ENCODE peak calls at places on chromosomes 3 and 15, in five cellular contexts. One of them, this sample, is unnamed.

GRCh38 chr15:81945014-81945615 is 100.7 kb downstream of the MEX3B start:
- DNase-seq in GM12865: no peak
- DNase-seq in heart right ventricle: no peak
- DNase-seq in WTC11: no peak
- DNase-seq in B cell: no peak
- DNase-seq in this sample: no peak

GRCh38 chr3:59797533-59797932 is 747.7 kb upstream of the CFAP20DC start:
- DNase-seq in GM12865: no peak
- DNase-seq in heart right ventricle: no peak
- DNase-seq in WTC11: no peak
- DNase-seq in B cell: no peak
- DNase-seq in this sample: no peak

GRCh38 chr15:56496635-56497034 is 31.7 kb upstream of the MNS1 start:
- DNase-seq in GM12865: peak; percentile 80
- DNase-seq in heart right ventricle: no peak
- DNase-seq in WTC11: no peak
- DNase-seq in B cell: no peak
- DNase-seq in this sample: no peak

GRCh38 chr3:177905895-177906511 is 630.2 kb upstream of the KCNMB2 start:
- DNase-seq in GM12865: no peak
- DNase-seq in heart right ventricle: no peak
- DNase-seq in WTC11: no peak
- DNase-seq in B cell: no peak
- DNase-seq in this sample: no peak

GRCh38 chr15:88400591-88400990 is 66.6 kb downstream of the MRPL46 start:
- DNase-seq in GM12865: no peak
- DNase-seq in heart right ventricle: no peak
- DNase-seq in WTC11: no peak
- DNase-seq in B cell: no peak
- DNase-seq in this sample: no peak

GRCh38 chr3:45140392-45140791 is 5.8 kb downstream of the CDCP1 start:
- DNase-seq in GM12865: no peak
- DNase-seq in heart right ventricle: no peak
- DNase-seq in WTC11: no peak
- DNase-seq in B cell: no peak
- DNase-seq in this sample: peak; percentile 65

GRCh38 chr15:93043621-93044300 is 45.2 kb downstream of the RGMA start:
- DNase-seq in GM12865: no peak
- DNase-seq in heart right ventricle: no peak
- DNase-seq in WTC11: no peak
- DNase-seq in B cell: no peak
- DNase-seq in this sample: no peak

GRCh38 chr3:120425877-120426276 is 24.9 kb downstream of the FSTL1 start:
- DNase-seq in GM12865: no peak
- DNase-seq in heart right ventricle: no peak
- DNase-seq in WTC11: no peak
- DNase-seq in B cell: no peak
- DNase-seq in this sample: no peak

GRCh38 chr3:113721638-113722037 is 24.4 kb downstream of the NAA50 start:
- DNase-seq in GM12865: no peak
- DNase-seq in heart right ventricle: no peak
- DNase-seq in WTC11: no peak
- DNase-seq in B cell: no peak
- DNase-seq in this sample: no peak

DNA sequence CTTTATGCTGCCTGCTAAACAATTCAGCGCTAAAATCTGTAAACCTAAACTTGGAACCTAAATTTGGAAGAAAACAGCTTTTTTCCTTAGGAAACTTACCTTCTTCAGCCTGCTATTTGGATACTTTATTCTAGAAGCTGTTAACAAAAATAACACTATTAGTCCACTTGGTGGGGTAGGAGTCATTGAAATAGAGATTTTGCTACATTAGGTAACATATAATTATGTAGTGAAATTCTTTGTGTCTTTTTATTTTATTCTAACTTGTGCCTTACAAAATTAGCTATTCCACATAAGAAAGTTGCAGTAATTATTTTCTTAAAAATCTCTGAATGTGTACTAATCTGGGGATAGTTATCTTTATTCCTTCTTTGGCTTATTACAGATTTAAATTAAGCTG is 360.4 kb upstream of the ROBO2 start:
- DNase-seq in GM12865: no peak
- DNase-seq in heart right ventricle: no peak
- DNase-seq in WTC11: no peak
- DNase-seq in B cell: no peak
- DNase-seq in this sample: no peak
- TF ChIP-seq CTCF in GM12865: no peak
- TF ChIP-seq CTCF in heart right ventricle: no peak
- TF ChIP-seq CTCF in WTC11: no peak
- TF ChIP-seq CTCF in B cell: no peak
- TF ChIP-seq CTCF in this sample: no peak

DNA sequence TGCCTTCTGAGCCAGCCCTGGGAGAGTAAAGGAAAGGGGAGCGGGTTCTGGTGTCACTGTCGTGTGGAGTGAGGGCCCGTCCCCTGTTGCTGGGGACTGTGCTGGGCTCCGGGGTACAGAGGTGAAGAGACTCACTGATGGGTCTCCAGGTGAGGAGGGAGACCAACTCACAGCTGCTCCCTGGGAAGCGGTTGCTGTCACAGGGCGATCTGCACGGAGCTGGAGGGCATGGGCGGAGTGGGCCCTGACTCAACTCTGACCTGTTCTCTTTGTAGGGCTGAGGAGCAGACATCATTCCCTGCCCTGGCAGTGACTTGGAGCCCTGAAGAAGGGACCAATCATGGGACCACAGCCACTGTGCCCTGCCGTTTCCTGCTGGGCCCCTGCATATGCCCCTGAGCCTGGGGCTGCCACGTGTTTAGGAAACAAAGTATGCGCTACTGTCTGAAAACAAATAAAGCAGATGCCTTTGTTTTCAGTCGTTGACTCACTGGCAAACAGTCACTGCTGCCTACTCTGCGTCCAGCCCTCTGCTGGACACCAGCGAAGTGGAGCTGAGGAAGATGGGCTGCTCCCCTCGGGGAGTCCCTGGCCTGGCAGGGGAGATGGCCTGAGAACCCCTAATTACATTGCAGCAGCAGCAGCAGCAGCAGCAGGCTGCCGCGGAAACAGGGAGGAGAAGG is 22.9 kb upstream of the PLXNA1 start:
- DNase-seq in GM12865: no peak
- DNase-seq in heart right ventricle: no peak
- DNase-seq in WTC11: no peak
- DNase-seq in B cell: no peak
- DNase-seq in this sample: no peak
- TF ChIP-seq CTCF in GM12865: no peak
- TF ChIP-seq CTCF in heart right ventricle: no peak
- TF ChIP-seq CTCF in WTC11: no peak
- TF ChIP-seq CTCF in B cell: no peak
- TF ChIP-seq CTCF in this sample: no peak

GRCh38 chr15:54850101-54850500 is 346.6 kb downstream of the RSL24D1 start:
- DNase-seq in GM12865: no peak
- DNase-seq in heart right ventricle: no peak
- DNase-seq in WTC11: no peak
- DNase-seq in B cell: no peak
- DNase-seq in this sample: no peak

GRCh38 chr15:54859982-54860381 is 336.8 kb downstream of the RSL24D1 start:
- DNase-seq in GM12865: no peak
- DNase-seq in heart right ventricle: no peak
- DNase-seq in WTC11: no peak
- DNase-seq in B cell: no peak
- DNase-seq in this sample: no peak

DNA sequence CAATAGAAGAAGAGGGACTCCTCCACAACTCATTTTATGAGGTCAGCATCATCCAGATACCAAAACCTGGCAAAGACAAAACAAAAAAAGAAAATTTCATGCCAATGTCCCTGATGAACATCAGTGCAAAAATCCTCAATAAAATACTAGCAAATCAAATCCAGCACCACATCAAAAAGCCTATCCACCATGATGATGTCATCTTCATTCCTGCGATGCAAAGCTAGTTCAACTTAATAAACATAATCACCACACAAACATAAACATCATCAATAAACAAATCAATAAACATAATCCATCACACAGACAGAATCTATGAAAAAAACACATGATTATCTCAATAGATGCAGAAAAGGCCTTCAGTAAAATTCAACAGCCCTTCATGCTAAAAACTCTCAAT is 342.1 kb downstream of the RSL24D1 start:
- DNase-seq in GM12865: no peak
- DNase-seq in heart right ventricle: no peak
- DNase-seq in WTC11: no peak
- DNase-seq in B cell: no peak
- DNase-seq in this sample: no peak
- TF ChIP-seq CTCF in GM12865: no peak
- TF ChIP-seq CTCF in heart right ventricle: no peak
- TF ChIP-seq CTCF in WTC11: no peak
- TF ChIP-seq CTCF in B cell: no peak
- TF ChIP-seq CTCF in this sample: no peak

GRCh38 chr15:68823561-68823960 is 2.9 kb upstream of the ANP32A start:
- DNase-seq in GM12865: no peak
- DNase-seq in heart right ventricle: no peak
- DNase-seq in WTC11: no peak
- DNase-seq in B cell: no peak
- DNase-seq in this sample: no peak

GRCh38 chr15:68833734-68834334 is 13.1 kb upstream of the ANP32A start:
- DNase-seq in GM12865: peak; percentile 47
- DNase-seq in heart right ventricle: no peak
- DNase-seq in WTC11: no peak
- DNase-seq in B cell: no peak
- DNase-seq in this sample: no peak

GRCh38 chr15:68830141-68830540 is 9.4 kb upstream of the ANP32A start:
- DNase-seq in GM12865: peak; percentile 36
- DNase-seq in heart right ventricle: no peak
- DNase-seq in WTC11: no peak
- DNase-seq in B cell: no peak
- DNase-seq in this sample: no peak

GRCh38 chr15:68834356-68834755 is 13.7 kb upstream of the ANP32A start:
- DNase-seq in GM12865: no peak
- DNase-seq in heart right ventricle: no peak
- DNase-seq in WTC11: no peak
- DNase-seq in B cell: no peak
- DNase-seq in this sample: peak; percentile 62

DNA sequence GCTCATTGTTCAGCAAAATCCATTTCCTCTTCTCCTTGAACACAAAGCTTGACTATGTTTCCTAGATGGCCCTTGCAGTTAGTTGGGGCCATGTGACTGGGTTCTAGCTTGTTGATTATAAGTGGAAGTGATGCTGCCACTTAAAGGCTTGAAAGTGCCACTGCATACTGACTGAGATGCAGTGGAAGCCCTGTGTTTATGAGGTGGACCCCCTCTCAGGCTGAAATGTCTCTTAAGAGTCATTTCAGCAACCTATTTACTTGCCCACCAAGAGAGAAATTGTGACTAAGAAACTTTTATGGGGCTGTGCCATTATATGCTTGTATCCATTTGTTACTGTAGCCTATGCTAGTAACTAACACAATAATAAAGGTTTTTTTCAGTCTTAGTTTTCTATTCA is 8.4 kb upstream of the ANP32A start:
- DNase-seq in GM12865: peak; percentile 57
- DNase-seq in heart right ventricle: no peak
- DNase-seq in WTC11: no peak
- DNase-seq in B cell: no peak
- DNase-seq in this sample: no peak
- TF ChIP-seq CTCF in GM12865: peak; percentile 52
- TF ChIP-seq CTCF in heart right ventricle: peak; percentile 62
- TF ChIP-seq CTCF in WTC11: no peak
- TF ChIP-seq CTCF in B cell: peak; percentile 75
- TF ChIP-seq CTCF in this sample: peak; percentile 72

GRCh38 chr3:150742679-150743078 is 20.3 kb downstream of the SIAH2 start:
- DNase-seq in GM12865: no peak
- DNase-seq in heart right ventricle: no peak
- DNase-seq in WTC11: no peak
- DNase-seq in B cell: no peak
- DNase-seq in this sample: no peak
- TF ChIP-seq CTCF in GM12865: no peak
- TF ChIP-seq CTCF in heart right ventricle: no peak
- TF ChIP-seq CTCF in WTC11: no peak
- TF ChIP-seq CTCF in B cell: no peak
- TF ChIP-seq CTCF in this sample: no peak

DNA sequence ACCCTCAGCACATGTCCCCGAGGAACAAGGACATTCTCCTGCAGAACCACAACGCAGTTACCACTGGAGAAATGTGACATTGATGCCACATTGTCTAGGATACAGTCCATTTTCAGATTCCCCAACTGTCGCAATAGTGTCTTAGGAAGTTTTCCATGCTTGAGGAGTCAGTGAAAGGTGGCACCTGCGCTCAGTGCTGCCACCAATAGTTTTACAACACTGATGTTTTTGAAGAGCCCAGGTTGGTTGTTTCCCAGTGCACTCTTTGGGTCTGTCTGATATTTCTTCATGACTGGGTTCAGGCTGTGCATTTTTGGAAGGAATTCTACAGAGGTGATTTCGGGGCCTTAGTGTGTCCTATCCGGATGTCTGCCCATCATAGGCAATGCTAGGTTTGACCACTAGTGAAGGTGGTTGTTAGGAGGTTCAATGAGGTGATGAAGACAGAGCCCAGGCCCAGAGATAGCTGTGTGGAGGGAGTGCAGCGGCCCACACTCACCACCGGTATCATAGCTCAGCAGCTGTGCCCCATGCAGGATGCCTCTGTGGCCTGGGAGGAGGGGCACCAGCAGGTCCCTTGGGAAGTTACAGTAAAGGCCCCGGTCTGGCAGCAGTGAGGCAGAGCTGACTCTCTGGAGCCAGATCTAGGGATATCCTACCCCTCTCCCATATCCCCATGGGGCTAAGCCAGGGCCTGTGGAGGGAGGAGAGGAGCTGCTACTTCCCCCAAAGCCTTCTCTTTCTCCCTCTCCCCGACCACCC is 96.6 kb downstream of the DNAJB8 start:
- DNase-seq in GM12865: peak; percentile 49
- DNase-seq in heart right ventricle: no peak
- DNase-seq in WTC11: no peak
- DNase-seq in B cell: no peak
- DNase-seq in this sample: no peak
- TF ChIP-seq CTCF in GM12865: no peak
- TF ChIP-seq CTCF in heart right ventricle: no peak
- TF ChIP-seq CTCF in WTC11: no peak
- TF ChIP-seq CTCF in B cell: no peak
- TF ChIP-seq CTCF in this sample: no peak

GRCh38 chr3:98587654-98588532 is 5.5 kb downstream of the CPOX start:
- DNase-seq in GM12865: no peak
- DNase-seq in heart right ventricle: no peak
- DNase-seq in WTC11: no peak
- DNase-seq in B cell: no peak
- DNase-seq in this sample: no peak
- TF ChIP-seq CTCF in GM12865: no peak
- TF ChIP-seq CTCF in heart right ventricle: no peak
- TF ChIP-seq CTCF in WTC11: no peak
- TF ChIP-seq CTCF in B cell: no peak
- TF ChIP-seq CTCF in this sample: no peak